ENCODE peak calls at places on chromosomes 12 and 14, in ten cellular contexts. V is EL; F is germinal center; D is cardiac muscle cell; K is Caki2; C is posterior vena cava; Q is NCI-H1092; Y is PC-3; B is T1000; P is activated CD4-positive, alpha-beta T cell treated with anti-CD3 and anti-CD28 coated beads, Interleukin-2, amount 50 U/mL, for 24 hours. L is an unnamed sample.

GRCh38 chr12:51872689-51872981 is 15.3 kb upstream of the ANKRD33 start:
- DNase-seq in C (no peak), K (no peak), B (no peak), P (no peak), V (no peak), F (no peak), Q (no peak), Y (no peak), D (no peak), L (no peak)

GRCh38 chr14:65461730-65462129 is 49.2 kb downstream of the FUT8 start:
- DNase-seq in B (no peak), F (peak; percentile 17), Y (no peak), C (no peak), P (no peak), D (peak; percentile 43), K (no peak), V (peak; percentile 8), Q (no peak), L (no peak)

GRCh38 chr12:130762319-130762675 is 46.2 kb upstream of the RIMBP2 start:
- DNase-seq in D (no peak), Q (no peak), C (peak; percentile 72), K (no peak), F (no peak), V (no peak), B (no peak), P (no peak), Y (no peak), L (no peak)

GRCh38 chr12:11545438-11546330 is 103.8 kb upstream of the ETV6 start:
- DNase-seq in C (no peak), V (peak; percentile 16), F (peak; percentile 24), B (no peak), Q (no peak), K (no peak), P (peak; percentile 35), Y (no peak), D (peak; percentile 69), L (no peak)

GRCh38 chr12:21751517-21751916 is 23.0 kb downstream of the KCNJ8 start:
- DNase-seq in V (peak; percentile 8), K (no peak), B (peak; percentile 2), Q (no peak), D (peak; percentile 69), Y (no peak), P (no peak), C (no peak), F (no peak), L (no peak)

GRCh38 chr12:27511031-27511722 is 12.8 kb upstream of the PPFIBP1 start:
- DNase-seq in F (no peak), Q (no peak), C (no peak), Y (no peak), D (peak; percentile 81), V (no peak), P (no peak), K (no peak), B (no peak), L (no peak)

GRCh38 chr12:16228067-16228466 is 49.4 kb downstream of the SLC15A5 start:
- DNase-seq in F (no peak), Y (no peak), D (peak; percentile 7), C (no peak), B (no peak), K (no peak), P (no peak), V (no peak), Q (no peak), L (no peak)

GRCh38 chr12:112839386-112839972 is 47.9 kb downstream of the RPH3A start:
- DNase-seq in D (peak; percentile 77), C (no peak), V (peak; percentile 93), Q (no peak), B (no peak), Y (peak; percentile 99), F (no peak), P (no peak), K (peak; percentile 91), L (no peak)

GRCh38 chr14:24307575-24308341 is at the start of gene CIDEB:
- DNase-seq in Q (peak; percentile 6), K (peak; percentile 74), P (peak; percentile 59), V (peak; percentile 64), C (no peak), Y (peak; percentile 76), B (peak; percentile 27), D (peak; percentile 63), F (peak; percentile 73), L (no peak)

GRCh38 chr12:7788316-7788689 is 899 bp upstream of the NANOG start:
- DNase-seq in V (no peak), Y (no peak), D (no peak), P (no peak), C (no peak), Q (no peak), F (no peak), K (no peak), B (no peak), L (no peak)

GRCh38 chr12:86950043-86950838 is 694.0 kb upstream of the MGAT4C start:
- DNase-seq in C (no peak), K (peak; percentile 80), F (no peak), Y (no peak), Q (no peak), V (no peak), D (peak; percentile 4), P (no peak), B (no peak), L (no peak)

GRCh38 chr12:131775904-131776889 is 52.0 kb upstream of the MMP17 start:
- DNase-seq in D (no peak), C (no peak), Y (no peak), V (no peak), P (no peak), F (peak; percentile 42), K (no peak), B (no peak), Q (no peak), L (no peak)

GRCh38 chr12:98592825-98593322 is 612 bp upstream of the SLC25A3 start:
- DNase-seq in D (no peak), C (no peak), F (no peak), P (peak; percentile 11), B (no peak), K (peak; percentile 12), V (no peak), Q (no peak), Y (peak; percentile 12), L (no peak)

L was measured in esophagus muscularis mucosa.